ENCODE peak calls at places on chromosomes 5 and 9, in seven cellular contexts. One of them, this sample, is unnamed.
A peak's percentile ranks its signal among the peaks of the same experiment; 100 is the strongest.

GRCh38 chr5:67510204-67510603 is 313.6 kb upstream of the CD180 start:
- DNase-seq in cardiac muscle cell: no peak
- DNase-seq in fibroblast of lung: no peak
- DNase-seq in NCI-H2081 treated with DMSO at 0.1 percent for 48 hours: no peak
- DNase-seq in stimulated activated CD8-positive, alpha-beta memory T cell treated with anti-CD3 and anti-CD28 coated beads, Interleukin-7, amount 100 ng/mL, for 48 hours: no peak
- DNase-seq in AG08396: no peak
- DNase-seq in GM19239: no peak
- DNase-seq in this sample: no peak

GRCh38 chr5:172274951-172275753 is 8.4 kb downstream of the UBTD2 start:
- DNase-seq in NCI-H2081 treated with DMSO at 0.1 percent for 48 hours: no peak
- DNase-seq in stimulated activated CD8-positive, alpha-beta memory T cell treated with anti-CD3 and anti-CD28 coated beads, Interleukin-7, amount 100 ng/mL, for 48 hours: peak; percentile 28
- DNase-seq in AG08396: no peak
- DNase-seq in cardiac muscle cell: peak; percentile 77
- DNase-seq in GM19239: no peak
- DNase-seq in fibroblast of lung: no peak
- DNase-seq in this sample: peak; percentile 17

GRCh38 chr9:108108802-108109448 is 619.4 kb upstream of the KLF4 start:
- DNase-seq in NCI-H2081 treated with DMSO at 0.1 percent for 48 hours: no peak
- DNase-seq in GM19239: no peak
- DNase-seq in cardiac muscle cell: peak; percentile 47
- DNase-seq in AG08396: peak; percentile 10
- DNase-seq in stimulated activated CD8-positive, alpha-beta memory T cell treated with anti-CD3 and anti-CD28 coated beads, Interleukin-7, amount 100 ng/mL, for 48 hours: no peak
- DNase-seq in fibroblast of lung: peak; percentile 37
- DNase-seq in this sample: peak; percentile 69

GRCh38 chr5:95009812-95010211 is 275.1 kb downstream of the MCTP1 start:
- DNase-seq in GM19239: no peak
- DNase-seq in AG08396: no peak
- DNase-seq in cardiac muscle cell: no peak
- DNase-seq in stimulated activated CD8-positive, alpha-beta memory T cell treated with anti-CD3 and anti-CD28 coated beads, Interleukin-7, amount 100 ng/mL, for 48 hours: no peak
- DNase-seq in NCI-H2081 treated with DMSO at 0.1 percent for 48 hours: no peak
- DNase-seq in fibroblast of lung: no peak
- DNase-seq in this sample: no peak

GRCh38 chr9:126842977-126843799 is 17.3 kb upstream of the ZBTB34 start:
- DNase-seq in NCI-H2081 treated with DMSO at 0.1 percent for 48 hours: no peak
- DNase-seq in AG08396: no peak
- DNase-seq in cardiac muscle cell: no peak
- DNase-seq in fibroblast of lung: no peak
- DNase-seq in GM19239: no peak
- DNase-seq in stimulated activated CD8-positive, alpha-beta memory T cell treated with anti-CD3 and anti-CD28 coated beads, Interleukin-7, amount 100 ng/mL, for 48 hours: no peak
- DNase-seq in this sample: peak; percentile 21

GRCh38 chr5:143093452-143094086 is 309.9 kb downstream of the NR3C1 start:
- DNase-seq in cardiac muscle cell: no peak
- DNase-seq in GM19239: no peak
- DNase-seq in fibroblast of lung: no peak
- DNase-seq in stimulated activated CD8-positive, alpha-beta memory T cell treated with anti-CD3 and anti-CD28 coated beads, Interleukin-7, amount 100 ng/mL, for 48 hours: no peak
- DNase-seq in AG08396: no peak
- DNase-seq in NCI-H2081 treated with DMSO at 0.1 percent for 48 hours: no peak
- DNase-seq in this sample: no peak

GRCh38 chr9:81741103-81741502 is 51.8 kb upstream of the TLE1 start:
- DNase-seq in NCI-H2081 treated with DMSO at 0.1 percent for 48 hours: no peak
- DNase-seq in stimulated activated CD8-positive, alpha-beta memory T cell treated with anti-CD3 and anti-CD28 coated beads, Interleukin-7, amount 100 ng/mL, for 48 hours: no peak
- DNase-seq in AG08396: no peak
- DNase-seq in GM19239: no peak
- DNase-seq in fibroblast of lung: no peak
- DNase-seq in cardiac muscle cell: no peak
- DNase-seq in this sample: no peak

GRCh38 chr9:124757589-124757988 is 13.5 kb downstream of the NR6A1 start:
- DNase-seq in NCI-H2081 treated with DMSO at 0.1 percent for 48 hours: no peak
- DNase-seq in cardiac muscle cell: no peak
- DNase-seq in fibroblast of lung: no peak
- DNase-seq in stimulated activated CD8-positive, alpha-beta memory T cell treated with anti-CD3 and anti-CD28 coated beads, Interleukin-7, amount 100 ng/mL, for 48 hours: no peak
- DNase-seq in GM19239: no peak
- DNase-seq in AG08396: no peak
- DNase-seq in this sample: no peak

GRCh38 chr9:99057665-99058625 is 47.0 kb upstream of the TGFBR1 start:
- DNase-seq in NCI-H2081 treated with DMSO at 0.1 percent for 48 hours: no peak
- DNase-seq in cardiac muscle cell: peak; percentile 86
- DNase-seq in GM19239: peak; percentile 55
- DNase-seq in stimulated activated CD8-positive, alpha-beta memory T cell treated with anti-CD3 and anti-CD28 coated beads, Interleukin-7, amount 100 ng/mL, for 48 hours: no peak
- DNase-seq in AG08396: peak; percentile 36
- DNase-seq in fibroblast of lung: peak; percentile 58
- DNase-seq in this sample: peak; percentile 89

GRCh38 chr5:134024811-134025210 is 20.0 kb upstream of the VDAC1 start:
- DNase-seq in NCI-H2081 treated with DMSO at 0.1 percent for 48 hours: no peak
- DNase-seq in cardiac muscle cell: no peak
- DNase-seq in stimulated activated CD8-positive, alpha-beta memory T cell treated with anti-CD3 and anti-CD28 coated beads, Interleukin-7, amount 100 ng/mL, for 48 hours: no peak
- DNase-seq in fibroblast of lung: no peak
- DNase-seq in GM19239: no peak
- DNase-seq in AG08396: no peak
- DNase-seq in this sample: no peak

GRCh38 chr9:87324613-87325194 is 173.0 kb upstream of the DAPK1 start:
- DNase-seq in cardiac muscle cell: peak; percentile 85
- DNase-seq in fibroblast of lung: peak; percentile 79
- DNase-seq in GM19239: peak; percentile 44
- DNase-seq in stimulated activated CD8-positive, alpha-beta memory T cell treated with anti-CD3 and anti-CD28 coated beads, Interleukin-7, amount 100 ng/mL, for 48 hours: no peak
- DNase-seq in NCI-H2081 treated with DMSO at 0.1 percent for 48 hours: peak; percentile 20
- DNase-seq in AG08396: peak; percentile 50
- DNase-seq in this sample: peak; percentile 26

GRCh38 chr5:78648359-78649219 is at the start of gene LHFPL2:
- DNase-seq in AG08396: peak; percentile 86
- DNase-seq in fibroblast of lung: peak; percentile 73
- DNase-seq in GM19239: peak; percentile 75
- DNase-seq in NCI-H2081 treated with DMSO at 0.1 percent for 48 hours: no peak
- DNase-seq in stimulated activated CD8-positive, alpha-beta memory T cell treated with anti-CD3 and anti-CD28 coated beads, Interleukin-7, amount 100 ng/mL, for 48 hours: no peak
- DNase-seq in cardiac muscle cell: peak; percentile 90
- DNase-seq in this sample: peak; percentile 56

GRCh38 chr9:76624381-76625048 is 139.7 kb upstream of the PCA3 start:
- DNase-seq in cardiac muscle cell: no peak
- DNase-seq in fibroblast of lung: no peak
- DNase-seq in stimulated activated CD8-positive, alpha-beta memory T cell treated with anti-CD3 and anti-CD28 coated beads, Interleukin-7, amount 100 ng/mL, for 48 hours: no peak
- DNase-seq in NCI-H2081 treated with DMSO at 0.1 percent for 48 hours: no peak
- DNase-seq in AG08396: no peak
- DNase-seq in GM19239: peak; percentile 7
- DNase-seq in this sample: no peak

GRCh38 chr5:14574891-14575496 is 6.6 kb upstream of the OTULINL start:
- DNase-seq in AG08396: no peak
- DNase-seq in fibroblast of lung: no peak
- DNase-seq in NCI-H2081 treated with DMSO at 0.1 percent for 48 hours: no peak
- DNase-seq in cardiac muscle cell: no peak
- DNase-seq in GM19239: no peak
- DNase-seq in stimulated activated CD8-positive, alpha-beta memory T cell treated with anti-CD3 and anti-CD28 coated beads, Interleukin-7, amount 100 ng/mL, for 48 hours: no peak
- DNase-seq in this sample: no peak

GRCh38 chr9:72807765-72808445 is 144.9 kb downstream of the ALDH1A1 start:
- DNase-seq in NCI-H2081 treated with DMSO at 0.1 percent for 48 hours: no peak
- DNase-seq in stimulated activated CD8-positive, alpha-beta memory T cell treated with anti-CD3 and anti-CD28 coated beads, Interleukin-7, amount 100 ng/mL, for 48 hours: no peak
- DNase-seq in cardiac muscle cell: peak; percentile 4
- DNase-seq in fibroblast of lung: no peak
- DNase-seq in GM19239: no peak
- DNase-seq in AG08396: no peak
- DNase-seq in this sample: no peak

GRCh38 chr5:122089614-122090013 is 11.6 kb upstream of the LOX start:
- DNase-seq in cardiac muscle cell: peak; percentile 87
- DNase-seq in fibroblast of lung: peak; percentile 65
- DNase-seq in AG08396: no peak
- DNase-seq in NCI-H2081 treated with DMSO at 0.1 percent for 48 hours: no peak
- DNase-seq in GM19239: no peak
- DNase-seq in stimulated activated CD8-positive, alpha-beta memory T cell treated with anti-CD3 and anti-CD28 coated beads, Interleukin-7, amount 100 ng/mL, for 48 hours: no peak
- DNase-seq in this sample: peak; percentile 99

GRCh38 chr9:93464876-93465275 is 11.5 kb upstream of the FAM120AOS start:
- DNase-seq in AG08396: no peak
- DNase-seq in cardiac muscle cell: no peak
- DNase-seq in NCI-H2081 treated with DMSO at 0.1 percent for 48 hours: no peak
- DNase-seq in fibroblast of lung: no peak
- DNase-seq in GM19239: no peak
- DNase-seq in stimulated activated CD8-positive, alpha-beta memory T cell treated with anti-CD3 and anti-CD28 coated beads, Interleukin-7, amount 100 ng/mL, for 48 hours: no peak
- DNase-seq in this sample: no peak

GRCh38 chr9:90441814-90442213 is 200.8 kb downstream of the DIRAS2 start:
- DNase-seq in NCI-H2081 treated with DMSO at 0.1 percent for 48 hours: no peak
- DNase-seq in stimulated activated CD8-positive, alpha-beta memory T cell treated with anti-CD3 and anti-CD28 coated beads, Interleukin-7, amount 100 ng/mL, for 48 hours: no peak
- DNase-seq in cardiac muscle cell: no peak
- DNase-seq in AG08396: no peak
- DNase-seq in GM19239: no peak
- DNase-seq in fibroblast of lung: no peak
- DNase-seq in this sample: no peak

GRCh38 chr9:126154869-126155268 is 171.8 kb upstream of the MVB12B start:
- DNase-seq in cardiac muscle cell: no peak
- DNase-seq in stimulated activated CD8-positive, alpha-beta memory T cell treated with anti-CD3 and anti-CD28 coated beads, Interleukin-7, amount 100 ng/mL, for 48 hours: no peak
- DNase-seq in NCI-H2081 treated with DMSO at 0.1 percent for 48 hours: no peak
- DNase-seq in AG08396: no peak
- DNase-seq in GM19239: no peak
- DNase-seq in fibroblast of lung: no peak
- DNase-seq in this sample: no peak

GRCh38 chr5:172188893-172189692 is 1.1 kb upstream of the STK10 start:
- DNase-seq in GM19239: no peak
- DNase-seq in NCI-H2081 treated with DMSO at 0.1 percent for 48 hours: no peak
- DNase-seq in fibroblast of lung: no peak
- DNase-seq in AG08396: no peak
- DNase-seq in cardiac muscle cell: no peak
- DNase-seq in stimulated activated CD8-positive, alpha-beta memory T cell treated with anti-CD3 and anti-CD28 coated beads, Interleukin-7, amount 100 ng/mL, for 48 hours: no peak
- DNase-seq in this sample: peak; percentile 73

GRCh38 chr9:35350827-35351549 is 138.9 kb upstream of the RUSC2 start:
- DNase-seq in cardiac muscle cell: peak; percentile 63
- DNase-seq in NCI-H2081 treated with DMSO at 0.1 percent for 48 hours: no peak
- DNase-seq in AG08396: peak; percentile 26
- DNase-seq in GM19239: no peak
- DNase-seq in stimulated activated CD8-positive, alpha-beta memory T cell treated with anti-CD3 and anti-CD28 coated beads, Interleukin-7, amount 100 ng/mL, for 48 hours: no peak
- DNase-seq in fibroblast of lung: peak; percentile 95
- DNase-seq in this sample: peak; percentile 75

GRCh38 chr5:65702036-65702435 is 19.9 kb downstream of the SGTB start:
- DNase-seq in GM19239: no peak
- DNase-seq in NCI-H2081 treated with DMSO at 0.1 percent for 48 hours: no peak
- DNase-seq in fibroblast of lung: no peak
- DNase-seq in stimulated activated CD8-positive, alpha-beta memory T cell treated with anti-CD3 and anti-CD28 coated beads, Interleukin-7, amount 100 ng/mL, for 48 hours: no peak
- DNase-seq in AG08396: no peak
- DNase-seq in cardiac muscle cell: no peak
- DNase-seq in this sample: no peak

This sample was measured in astrocyte.